ENCODE peak calls at places on chromosomes 12 and 14, in eight cellular contexts. One of them, this sample, is unnamed.
A peak's percentile ranks its signal among the peaks of the same experiment; 100 is the strongest.

GRCh38 chr14:89750206-89750867 is 204.2 kb downstream of the EFCAB11 start:
- DNase-seq in frontal cortex: no peak
- DNase-seq in ELR: no peak
- DNase-seq in cardiac muscle cell: peak; percentile 57
- DNase-seq in stomach: no peak
- DNase-seq in HEK293T: no peak
- DNase-seq in stimulated activated CD4-positive, alpha-beta T cell treated with anti-CD3 and anti-CD28 coated beads, TNF-alpha, amount 100 ng/mL, for 4 hours: no peak
- DNase-seq in right lobe of liver: no peak
- DNase-seq in this sample: no peak

GRCh38 chr12:108886873-108887629 is 7.2 kb downstream of the DAO start:
- DNase-seq in frontal cortex: no peak
- DNase-seq in ELR: no peak
- DNase-seq in cardiac muscle cell: no peak
- DNase-seq in stomach: no peak
- DNase-seq in HEK293T: no peak
- DNase-seq in stimulated activated CD4-positive, alpha-beta T cell treated with anti-CD3 and anti-CD28 coated beads, TNF-alpha, amount 100 ng/mL, for 4 hours: no peak
- DNase-seq in right lobe of liver: peak; percentile 81
- DNase-seq in this sample: no peak

GRCh38 chr14:57979376-57980048 is 113.6 kb upstream of the SLC35F4 start:
- DNase-seq in frontal cortex: no peak
- DNase-seq in ELR: no peak
- DNase-seq in cardiac muscle cell: no peak
- DNase-seq in stomach: no peak
- DNase-seq in HEK293T: no peak
- DNase-seq in stimulated activated CD4-positive, alpha-beta T cell treated with anti-CD3 and anti-CD28 coated beads, TNF-alpha, amount 100 ng/mL, for 4 hours: no peak
- DNase-seq in right lobe of liver: no peak
- DNase-seq in this sample: no peak

GRCh38 chr14:95121911-95122696 is 35.2 kb downstream of the DICER1 start:
- DNase-seq in frontal cortex: no peak
- DNase-seq in ELR: no peak
- DNase-seq in cardiac muscle cell: no peak
- DNase-seq in stomach: no peak
- DNase-seq in HEK293T: no peak
- DNase-seq in stimulated activated CD4-positive, alpha-beta T cell treated with anti-CD3 and anti-CD28 coated beads, TNF-alpha, amount 100 ng/mL, for 4 hours: no peak
- DNase-seq in right lobe of liver: no peak
- DNase-seq in this sample: no peak

GRCh38 chr14:58464652-58465051 is 37.1 kb downstream of the KIAA0586 start:
- DNase-seq in frontal cortex: no peak
- DNase-seq in ELR: no peak
- DNase-seq in cardiac muscle cell: no peak
- DNase-seq in stomach: no peak
- DNase-seq in HEK293T: no peak
- DNase-seq in stimulated activated CD4-positive, alpha-beta T cell treated with anti-CD3 and anti-CD28 coated beads, TNF-alpha, amount 100 ng/mL, for 4 hours: no peak
- DNase-seq in right lobe of liver: no peak
- DNase-seq in this sample: no peak

GRCh38 chr14:102757646-102758045 is 19.6 kb upstream of the TRAF3 start:
- DNase-seq in frontal cortex: no peak
- DNase-seq in ELR: no peak
- DNase-seq in cardiac muscle cell: no peak
- DNase-seq in stomach: no peak
- DNase-seq in HEK293T: no peak
- DNase-seq in stimulated activated CD4-positive, alpha-beta T cell treated with anti-CD3 and anti-CD28 coated beads, TNF-alpha, amount 100 ng/mL, for 4 hours: no peak
- DNase-seq in right lobe of liver: no peak
- DNase-seq in this sample: no peak

GRCh38 chr14:22333408-22334274 is 255.4 kb downstream of the DAD1 start:
- DNase-seq in frontal cortex: peak; percentile 17
- DNase-seq in ELR: peak; percentile 78
- DNase-seq in cardiac muscle cell: peak; percentile 50
- DNase-seq in stomach: peak; percentile 30
- DNase-seq in HEK293T: no peak
- DNase-seq in stimulated activated CD4-positive, alpha-beta T cell treated with anti-CD3 and anti-CD28 coated beads, TNF-alpha, amount 100 ng/mL, for 4 hours: no peak
- DNase-seq in right lobe of liver: no peak
- DNase-seq in this sample: peak; percentile 47

GRCh38 chr12:59067068-59067467 is 146.8 kb upstream of the LRIG3 start:
- DNase-seq in frontal cortex: no peak
- DNase-seq in ELR: peak; percentile 35
- DNase-seq in cardiac muscle cell: peak; percentile 38
- DNase-seq in stomach: no peak
- DNase-seq in HEK293T: no peak
- DNase-seq in stimulated activated CD4-positive, alpha-beta T cell treated with anti-CD3 and anti-CD28 coated beads, TNF-alpha, amount 100 ng/mL, for 4 hours: no peak
- DNase-seq in right lobe of liver: no peak
- DNase-seq in this sample: no peak

GRCh38 chr14:54599932-54600331 is 33.0 kb downstream of the SAMD4A start:
- DNase-seq in frontal cortex: no peak
- DNase-seq in ELR: peak; percentile 51
- DNase-seq in cardiac muscle cell: no peak
- DNase-seq in stomach: no peak
- DNase-seq in HEK293T: no peak
- DNase-seq in stimulated activated CD4-positive, alpha-beta T cell treated with anti-CD3 and anti-CD28 coated beads, TNF-alpha, amount 100 ng/mL, for 4 hours: no peak
- DNase-seq in right lobe of liver: no peak
- DNase-seq in this sample: no peak

GRCh38 chr12:89789862-89790261 is 81.2 kb upstream of the ATP2B1 start:
- DNase-seq in frontal cortex: no peak
- DNase-seq in ELR: no peak
- DNase-seq in cardiac muscle cell: peak; percentile 55
- DNase-seq in stomach: no peak
- DNase-seq in HEK293T: no peak
- DNase-seq in stimulated activated CD4-positive, alpha-beta T cell treated with anti-CD3 and anti-CD28 coated beads, TNF-alpha, amount 100 ng/mL, for 4 hours: no peak
- DNase-seq in right lobe of liver: no peak
- DNase-seq in this sample: no peak

GRCh38 chr12:7130791-7131501 is 775 bp downstream of the CLSTN3 start:
- DNase-seq in frontal cortex: peak; percentile 59
- DNase-seq in ELR: peak; percentile 70
- DNase-seq in cardiac muscle cell: peak; percentile 54
- DNase-seq in stomach: peak; percentile 54
- DNase-seq in HEK293T: peak; percentile 49
- DNase-seq in stimulated activated CD4-positive, alpha-beta T cell treated with anti-CD3 and anti-CD28 coated beads, TNF-alpha, amount 100 ng/mL, for 4 hours: no peak
- DNase-seq in right lobe of liver: peak; percentile 84
- DNase-seq in this sample: no peak

GRCh38 chr14:105294142-105294597 is 6.6 kb downstream of the BRF1 start:
- DNase-seq in frontal cortex: peak; percentile 4
- DNase-seq in ELR: no peak
- DNase-seq in cardiac muscle cell: peak; percentile 47
- DNase-seq in stomach: no peak
- DNase-seq in HEK293T: no peak
- DNase-seq in stimulated activated CD4-positive, alpha-beta T cell treated with anti-CD3 and anti-CD28 coated beads, TNF-alpha, amount 100 ng/mL, for 4 hours: no peak
- DNase-seq in right lobe of liver: no peak
- DNase-seq in this sample: no peak

GRCh38 chr14:53190938-53191337 is 37.8 kb upstream of the DDHD1 start:
- DNase-seq in frontal cortex: no peak
- DNase-seq in ELR: no peak
- DNase-seq in cardiac muscle cell: peak; percentile 29
- DNase-seq in stomach: no peak
- DNase-seq in HEK293T: no peak
- DNase-seq in stimulated activated CD4-positive, alpha-beta T cell treated with anti-CD3 and anti-CD28 coated beads, TNF-alpha, amount 100 ng/mL, for 4 hours: peak; percentile 26
- DNase-seq in right lobe of liver: no peak
- DNase-seq in this sample: no peak

GRCh38 chr12:42482086-42482819 is 107.3 kb downstream of the PRICKLE1 start:
- DNase-seq in frontal cortex: no peak
- DNase-seq in ELR: no peak
- DNase-seq in cardiac muscle cell: peak; percentile 81
- DNase-seq in stomach: peak; percentile 72
- DNase-seq in HEK293T: no peak
- DNase-seq in stimulated activated CD4-positive, alpha-beta T cell treated with anti-CD3 and anti-CD28 coated beads, TNF-alpha, amount 100 ng/mL, for 4 hours: no peak
- DNase-seq in right lobe of liver: no peak
- DNase-seq in this sample: peak; percentile 54

GRCh38 chr12:41514050-41514449 is 325.9 kb downstream of the PDZRN4 start:
- DNase-seq in frontal cortex: no peak
- DNase-seq in ELR: no peak
- DNase-seq in cardiac muscle cell: no peak
- DNase-seq in stomach: no peak
- DNase-seq in HEK293T: no peak
- DNase-seq in stimulated activated CD4-positive, alpha-beta T cell treated with anti-CD3 and anti-CD28 coated beads, TNF-alpha, amount 100 ng/mL, for 4 hours: no peak
- DNase-seq in right lobe of liver: no peak
- DNase-seq in this sample: no peak

GRCh38 chr12:58443981-58444371 is 476.3 kb downstream of the LRIG3 start:
- DNase-seq in frontal cortex: no peak
- DNase-seq in ELR: no peak
- DNase-seq in cardiac muscle cell: peak; percentile 62
- DNase-seq in stomach: no peak
- DNase-seq in HEK293T: no peak
- DNase-seq in stimulated activated CD4-positive, alpha-beta T cell treated with anti-CD3 and anti-CD28 coated beads, TNF-alpha, amount 100 ng/mL, for 4 hours: no peak
- DNase-seq in right lobe of liver: no peak
- DNase-seq in this sample: no peak

GRCh38 chr14:77823378-77823777 is 23.5 kb downstream of the ADCK1 start:
- DNase-seq in frontal cortex: no peak
- DNase-seq in ELR: no peak
- DNase-seq in cardiac muscle cell: no peak
- DNase-seq in stomach: no peak
- DNase-seq in HEK293T: no peak
- DNase-seq in stimulated activated CD4-positive, alpha-beta T cell treated with anti-CD3 and anti-CD28 coated beads, TNF-alpha, amount 100 ng/mL, for 4 hours: no peak
- DNase-seq in right lobe of liver: no peak
- DNase-seq in this sample: no peak

GRCh38 chr14:22194669-22195068 is 394.4 kb downstream of the DAD1 start:
- DNase-seq in frontal cortex: no peak
- DNase-seq in ELR: no peak
- DNase-seq in cardiac muscle cell: no peak
- DNase-seq in stomach: no peak
- DNase-seq in HEK293T: no peak
- DNase-seq in stimulated activated CD4-positive, alpha-beta T cell treated with anti-CD3 and anti-CD28 coated beads, TNF-alpha, amount 100 ng/mL, for 4 hours: no peak
- DNase-seq in right lobe of liver: no peak
- DNase-seq in this sample: no peak

GRCh38 chr12:132561784-132562156 is 48.6 kb downstream of the LRCOL1 start:
- DNase-seq in frontal cortex: peak; percentile 70
- DNase-seq in ELR: peak; percentile 49
- DNase-seq in cardiac muscle cell: no peak
- DNase-seq in stomach: peak; percentile 36
- DNase-seq in HEK293T: peak; percentile 43
- DNase-seq in stimulated activated CD4-positive, alpha-beta T cell treated with anti-CD3 and anti-CD28 coated beads, TNF-alpha, amount 100 ng/mL, for 4 hours: no peak
- DNase-seq in right lobe of liver: no peak
- DNase-seq in this sample: peak; percentile 69

GRCh38 chr12:82912406-82912805 is 225.7 kb downstream of the TMTC2 start:
- DNase-seq in frontal cortex: no peak
- DNase-seq in ELR: no peak
- DNase-seq in cardiac muscle cell: peak; percentile 74
- DNase-seq in stomach: no peak
- DNase-seq in HEK293T: no peak
- DNase-seq in stimulated activated CD4-positive, alpha-beta T cell treated with anti-CD3 and anti-CD28 coated beads, TNF-alpha, amount 100 ng/mL, for 4 hours: no peak
- DNase-seq in right lobe of liver: no peak
- DNase-seq in this sample: peak; percentile 50

GRCh38 chr12:46342562-46343033 is 30.0 kb downstream of the SLC38A2 start:
- DNase-seq in frontal cortex: no peak
- DNase-seq in ELR: peak; percentile 59
- DNase-seq in cardiac muscle cell: peak; percentile 59
- DNase-seq in stomach: peak; percentile 67
- DNase-seq in HEK293T: peak; percentile 12
- DNase-seq in stimulated activated CD4-positive, alpha-beta T cell treated with anti-CD3 and anti-CD28 coated beads, TNF-alpha, amount 100 ng/mL, for 4 hours: no peak
- DNase-seq in right lobe of liver: no peak
- DNase-seq in this sample: no peak

This sample was measured in T47D.